ENCODE peak calls at places on chromosomes 3 and 15, in five cellular contexts. A is activated T-helper 1 cell treated with Interleukin-2 at 50 U/mL for 16 hours; T is heart right ventricle; F is RPMI8226; Q is effector memory CD4-positive, alpha-beta T cell. S is an unnamed sample.

GRCh38 chr15:62935300-62936081 is 107.1 kb upstream of the TPM1 start:
- DNase-seq in A (no peak), T (no peak), F (no peak), Q (no peak), S (no peak)

GRCh38 chr3:66472313-66473134 is 28.3 kb downstream of the LRIG1 start:
- DNase-seq in A (peak; percentile 7), T (no peak), F (no peak), Q (no peak), S (no peak)

GRCh38 chr3:105504440-105504951 is 137.8 kb downstream of the ALCAM start:
- DNase-seq in A (no peak), T (no peak), F (no peak), Q (no peak), S (no peak)

GRCh38 chr3:901953-902778 is 190.7 kb upstream of the CNTN6 start:
- DNase-seq in A (no peak), T (no peak), F (peak; percentile 36), Q (no peak), S (peak; percentile 11)

GRCh38 chr3:157631468-157631867 is 128.3 kb upstream of the VEPH1 start:
- DNase-seq in A (no peak), T (no peak), F (no peak), Q (no peak), S (no peak)

GRCh38 chr3:178603735-178604134 is 67.5 kb downstream of the KCNMB2 start:
- DNase-seq in A (no peak), T (no peak), F (no peak), Q (no peak), S (no peak)

GRCh38 chr3:20225769-20226168 is 39.8 kb upstream of the SGO1 start:
- DNase-seq in A (no peak), T (no peak), F (peak; percentile 30), Q (no peak), S (peak; percentile 6)

GRCh38 chr3:9826815-9827574 is 16.8 kb downstream of the RPUSD3 start:
- DNase-seq in A (no peak), T (no peak), F (peak; percentile 61), Q (no peak), S (no peak)

GRCh38 chr3:72520690-72521308 is 327.4 kb downstream of the SHQ1 start:
- DNase-seq in A (no peak), T (no peak), F (no peak), Q (no peak), S (no peak)

GRCh38 chr3:139288266-139288821 is 55.5 kb upstream of the MRPS22 start:
- DNase-seq in A (no peak), T (peak; percentile 53), F (no peak), Q (no peak), S (no peak)

GRCh38 chr3:183779896-183780450 is 45.4 kb downstream of the MAP6D1 start:
- DNase-seq in A (no peak), T (no peak), F (no peak), Q (no peak), S (no peak)

GRCh38 chr3:183895296-183895695 is 10.6 kb upstream of the PARL start:
- DNase-seq in A (no peak), T (no peak), F (peak; percentile 70), Q (no peak), S (peak; percentile 45)

GRCh38 chr15:99403597-99403996 is 152.3 kb downstream of the LRRC28 start:
- DNase-seq in A (no peak), T (no peak), F (no peak), Q (no peak), S (no peak)

S was measured in NCI-H460.